ENCODE peak calls at places on chromosomes 2 and 18, in four cellular contexts. Z, P, A and C are unnamed samples.

GRCh38 chr2:127081826-127082633 is 24.9 kb downstream of the BIN1 start:
- DNase-seq in Z (peak; percentile 81), P (no peak), A (no peak), C (peak; percentile 35)

GRCh38 chr2:131152065-131152464 is 46.9 kb downstream of the PLEKHB2 start:
- DNase-seq in Z (no peak), P (no peak), A (no peak), C (no peak)

GRCh38 chr18:28606686-28607085 is 429.8 kb upstream of the CDH2 start:
- DNase-seq in Z (no peak), P (no peak), A (no peak), C (no peak)

GRCh38 chr2:26772064-26773001 is 8.2 kb downstream of the SLC35F6 start:
- DNase-seq in Z (no peak), P (peak; percentile 41), A (no peak), C (peak; percentile 39)

GRCh38 chr18:58139627-58140026 is 95.6 kb downstream of the NEDD4L start:
- DNase-seq in Z (no peak), P (no peak), A (no peak), C (no peak)

GRCh38 chr18:49854681-49855080 is 41.3 kb upstream of the ACAA2 start:
- DNase-seq in Z (no peak), P (peak; percentile 42), A (no peak), C (no peak)

GRCh38 chr2:223027442-223027841 is 24.5 kb upstream of the KCNE4 start:
- DNase-seq in Z (no peak), P (peak; percentile 76), A (no peak), C (no peak)

GRCh38 chr2:150911766-150912280 is 349.8 kb downstream of the RBM43 start:
- DNase-seq in Z (no peak), P (peak; percentile 14), A (no peak), C (no peak)